ENCODE peak calls at places on chromosome 22, in five cellular contexts. One of them, this sample, is unnamed.

GRCh38 chr22:46380069-46380468 is 44.6 kb downstream of the TRMU start:
- DNase-seq in gastrocnemius medialis: no peak
- DNase-seq in AG04450: no peak
- DNase-seq in brain microvascular endothelial cell: no peak
- DNase-seq in lower leg skin: no peak
- DNase-seq in this sample: no peak

GRCh38 chr22:37563153-37564081 is 3.1 kb downstream of the CDC42EP1 start:
- DNase-seq in gastrocnemius medialis: peak
- DNase-seq in AG04450: peak
- DNase-seq in brain microvascular endothelial cell: peak
- DNase-seq in lower leg skin: peak
- DNase-seq in this sample: no peak

GRCh38 chr22:49600891-49601431 is 226.7 kb downstream of the BRD1 start:
- DNase-seq in gastrocnemius medialis: no peak
- DNase-seq in AG04450: no peak
- DNase-seq in brain microvascular endothelial cell: no peak
- DNase-seq in lower leg skin: no peak
- DNase-seq in this sample: no peak

GRCh38 chr22:38572065-38572464 is 2.1 kb upstream of the DMC1 start:
- DNase-seq in gastrocnemius medialis: no peak
- DNase-seq in AG04450: no peak
- DNase-seq in brain microvascular endothelial cell: peak
- DNase-seq in lower leg skin: no peak
- DNase-seq in this sample: no peak

GRCh38 chr22:27802389-27803079 is 978 bp upstream of the MN1 start:
- DNase-seq in gastrocnemius medialis: no peak
- DNase-seq in AG04450: no peak
- DNase-seq in brain microvascular endothelial cell: no peak
- DNase-seq in lower leg skin: no peak
- DNase-seq in this sample: no peak

GRCh38 chr22:49420651-49421050 is 407.0 kb downstream of the BRD1 start:
- DNase-seq in gastrocnemius medialis: no peak
- DNase-seq in AG04450: no peak
- DNase-seq in brain microvascular endothelial cell: no peak
- DNase-seq in lower leg skin: peak
- DNase-seq in this sample: peak

GRCh38 chr22:31532060-31532459 is 35.7 kb downstream of the SFI1 start:
- DNase-seq in gastrocnemius medialis: no peak
- DNase-seq in AG04450: no peak
- DNase-seq in brain microvascular endothelial cell: no peak
- DNase-seq in lower leg skin: no peak
- DNase-seq in this sample: no peak

GRCh38 chr22:36352775-36353507 is 34.8 kb downstream of the MYH9 start:
- DNase-seq in gastrocnemius medialis: no peak
- DNase-seq in AG04450: peak
- DNase-seq in brain microvascular endothelial cell: peak
- DNase-seq in lower leg skin: no peak
- DNase-seq in this sample: no peak

GRCh38 chr22:20113551-20114310 is 2.2 kb upstream of the RANBP1 start:
- DNase-seq in gastrocnemius medialis: no peak
- DNase-seq in AG04450: no peak
- DNase-seq in brain microvascular endothelial cell: no peak
- DNase-seq in lower leg skin: no peak
- DNase-seq in this sample: no peak

DNA sequence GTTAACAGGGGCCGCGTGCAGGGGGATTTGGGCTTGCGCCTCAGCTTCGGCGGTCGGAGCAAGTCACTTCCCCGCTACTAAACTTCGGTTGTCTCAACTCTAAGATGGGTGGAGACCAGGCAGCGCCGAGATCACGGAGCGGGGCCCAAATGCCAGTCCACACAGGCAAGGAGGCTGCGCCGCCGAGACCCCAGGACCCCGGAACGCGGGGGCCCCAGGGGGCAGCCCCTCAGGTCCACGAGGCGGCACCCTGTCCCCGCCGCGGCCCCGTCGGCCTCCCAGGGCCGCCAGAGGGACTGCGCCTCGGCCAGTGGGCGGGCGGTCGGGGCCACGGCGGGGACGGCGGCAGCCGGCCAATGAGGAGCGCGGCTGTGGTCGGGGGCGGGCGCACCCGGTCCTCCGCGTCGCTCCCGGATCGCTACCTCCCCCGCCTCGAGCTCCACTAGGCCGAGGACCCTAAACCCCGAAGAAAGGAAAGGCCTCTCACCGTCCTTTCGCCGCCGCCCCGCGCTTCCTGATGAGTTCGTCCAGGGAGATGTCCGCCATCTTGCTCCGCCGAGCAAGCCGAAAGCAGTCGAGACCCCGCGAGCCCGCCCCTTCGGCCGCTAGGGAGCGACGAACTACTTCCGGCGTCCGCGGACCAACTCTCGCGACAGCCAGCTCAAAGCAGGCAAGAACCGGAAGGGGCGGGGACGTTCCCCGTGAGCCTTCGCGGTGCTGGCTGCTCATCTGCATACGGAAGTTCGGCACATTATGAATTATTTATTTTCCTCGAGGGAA is at the start of gene POLDIP3:
- DNase-seq in gastrocnemius medialis: peak
- DNase-seq in AG04450: peak
- DNase-seq in brain microvascular endothelial cell: peak
- DNase-seq in lower leg skin: peak
- DNase-seq in this sample: peak
- TF ChIP-seq CTCF in gastrocnemius medialis: peak
- TF ChIP-seq CTCF in AG04450: peak
- TF ChIP-seq CTCF in brain microvascular endothelial cell: peak
- TF ChIP-seq CTCF in lower leg skin: no peak
- TF ChIP-seq CTCF in this sample: no peak

GRCh38 chr22:44622147-44622427 is 79.9 kb upstream of the PRR5 start:
- DNase-seq in gastrocnemius medialis: no peak
- DNase-seq in AG04450: no peak
- DNase-seq in brain microvascular endothelial cell: no peak
- DNase-seq in lower leg skin: no peak
- DNase-seq in this sample: peak

GRCh38 chr22:44625421-44625760 is 76.6 kb upstream of the PRR5 start:
- DNase-seq in gastrocnemius medialis: no peak
- DNase-seq in AG04450: no peak
- DNase-seq in brain microvascular endothelial cell: no peak
- DNase-seq in lower leg skin: no peak
- DNase-seq in this sample: no peak

GRCh38 chr22:44622685-44623084 is 79.3 kb upstream of the PRR5 start:
- DNase-seq in gastrocnemius medialis: no peak
- DNase-seq in AG04450: no peak
- DNase-seq in brain microvascular endothelial cell: no peak
- DNase-seq in lower leg skin: no peak
- DNase-seq in this sample: no peak

GRCh38 chr22:44624689-44625420 is 77.1 kb upstream of the PRR5 start:
- DNase-seq in gastrocnemius medialis: no peak
- DNase-seq in AG04450: no peak
- DNase-seq in brain microvascular endothelial cell: no peak
- DNase-seq in lower leg skin: no peak
- DNase-seq in this sample: no peak

DNA sequence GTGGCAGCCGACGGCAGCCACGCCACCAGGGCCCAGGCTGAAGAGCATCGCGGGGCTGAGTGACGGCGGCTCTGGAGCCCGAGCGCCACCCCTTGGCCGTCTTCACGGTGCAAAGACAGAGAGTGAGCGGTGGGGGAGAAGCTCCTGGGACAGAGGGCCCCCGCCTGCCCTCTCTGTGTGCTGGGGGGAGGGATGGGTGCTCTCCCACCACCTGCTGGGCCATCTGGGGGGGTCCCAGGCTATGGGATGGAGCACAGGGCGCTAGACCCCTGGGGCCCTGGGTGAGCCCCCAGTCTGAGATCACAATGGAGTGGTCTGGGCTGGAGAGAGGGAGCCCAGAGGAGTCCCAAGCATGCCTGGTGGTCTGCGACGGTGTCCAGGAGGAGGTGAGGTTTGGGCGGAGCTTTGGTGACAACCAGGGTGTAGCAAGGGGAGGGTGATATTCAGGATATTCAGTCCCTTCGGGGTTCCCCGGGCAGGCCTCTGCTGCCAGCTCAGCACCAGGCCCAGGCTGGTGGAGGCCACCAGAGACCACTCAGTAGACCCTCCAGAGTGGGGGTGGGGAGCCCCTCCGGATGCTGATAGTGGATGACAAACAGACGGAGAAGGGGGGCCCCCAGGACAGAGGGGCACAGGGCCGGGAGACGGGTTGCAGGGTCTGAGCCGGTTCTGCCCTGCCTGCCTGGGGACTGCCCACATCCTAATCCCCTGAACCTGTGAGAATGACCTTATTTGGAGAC is 78.1 kb upstream of the PRR5 start:
- DNase-seq in gastrocnemius medialis: no peak
- DNase-seq in AG04450: no peak
- DNase-seq in brain microvascular endothelial cell: peak
- DNase-seq in lower leg skin: no peak
- DNase-seq in this sample: no peak
- TF ChIP-seq CTCF in gastrocnemius medialis: no peak
- TF ChIP-seq CTCF in AG04450: peak
- TF ChIP-seq CTCF in brain microvascular endothelial cell: peak
- TF ChIP-seq CTCF in lower leg skin: no peak
- TF ChIP-seq CTCF in this sample: peak

GRCh38 chr22:23281406-23282088 is 101.2 kb downstream of the BCR start:
- DNase-seq in gastrocnemius medialis: peak
- DNase-seq in AG04450: peak
- DNase-seq in brain microvascular endothelial cell: peak
- DNase-seq in lower leg skin: peak
- DNase-seq in this sample: peak

GRCh38 chr22:23281053-23281405 is 100.7 kb downstream of the BCR start:
- DNase-seq in gastrocnemius medialis: no peak
- DNase-seq in AG04450: no peak
- DNase-seq in brain microvascular endothelial cell: no peak
- DNase-seq in lower leg skin: no peak
- DNase-seq in this sample: no peak

GRCh38 chr22:23282516-23282915 is 102.2 kb downstream of the BCR start:
- DNase-seq in gastrocnemius medialis: no peak
- DNase-seq in AG04450: no peak
- DNase-seq in brain microvascular endothelial cell: no peak
- DNase-seq in lower leg skin: no peak
- DNase-seq in this sample: no peak

GRCh38 chr22:23282986-23283385 is 102.7 kb downstream of the BCR start:
- DNase-seq in gastrocnemius medialis: no peak
- DNase-seq in AG04450: no peak
- DNase-seq in brain microvascular endothelial cell: no peak
- DNase-seq in lower leg skin: no peak
- DNase-seq in this sample: no peak

DNA sequence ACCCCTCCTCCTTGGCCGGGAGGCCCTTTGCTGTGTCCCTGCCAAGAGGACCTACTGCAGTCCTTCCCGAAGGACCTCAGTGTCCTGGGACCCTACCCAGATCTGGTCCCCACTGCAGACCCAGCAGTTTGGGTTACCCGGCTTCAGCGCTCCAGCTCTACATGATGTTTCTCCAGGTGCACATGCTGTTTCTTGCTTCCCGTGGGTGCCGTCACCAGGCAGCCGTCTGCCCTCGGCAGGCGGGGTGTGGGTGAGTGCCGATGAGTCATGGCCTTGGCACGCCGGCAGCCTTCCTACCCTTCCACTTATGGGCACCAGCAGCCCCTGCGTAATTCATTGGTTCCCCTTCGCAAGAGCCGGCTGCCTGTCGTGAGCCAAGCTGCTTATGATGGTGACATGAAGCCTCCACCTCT is 101.8 kb downstream of the BCR start:
- DNase-seq in gastrocnemius medialis: peak
- DNase-seq in AG04450: peak
- DNase-seq in brain microvascular endothelial cell: peak
- DNase-seq in lower leg skin: peak
- DNase-seq in this sample: no peak
- TF ChIP-seq CTCF in gastrocnemius medialis: no peak
- TF ChIP-seq CTCF in AG04450: no peak
- TF ChIP-seq CTCF in brain microvascular endothelial cell: no peak
- TF ChIP-seq CTCF in lower leg skin: no peak
- TF ChIP-seq CTCF in this sample: peak

GRCh38 chr22:26479043-26479791 is 4.4 kb downstream of the HPS4 start:
- DNase-seq in gastrocnemius medialis: no peak
- DNase-seq in AG04450: no peak
- DNase-seq in brain microvascular endothelial cell: no peak
- DNase-seq in lower leg skin: no peak
- DNase-seq in this sample: no peak
- TF ChIP-seq CTCF in gastrocnemius medialis: no peak
- TF ChIP-seq CTCF in AG04450: no peak
- TF ChIP-seq CTCF in brain microvascular endothelial cell: no peak
- TF ChIP-seq CTCF in lower leg skin: no peak
- TF ChIP-seq CTCF in this sample: no peak

DNA sequence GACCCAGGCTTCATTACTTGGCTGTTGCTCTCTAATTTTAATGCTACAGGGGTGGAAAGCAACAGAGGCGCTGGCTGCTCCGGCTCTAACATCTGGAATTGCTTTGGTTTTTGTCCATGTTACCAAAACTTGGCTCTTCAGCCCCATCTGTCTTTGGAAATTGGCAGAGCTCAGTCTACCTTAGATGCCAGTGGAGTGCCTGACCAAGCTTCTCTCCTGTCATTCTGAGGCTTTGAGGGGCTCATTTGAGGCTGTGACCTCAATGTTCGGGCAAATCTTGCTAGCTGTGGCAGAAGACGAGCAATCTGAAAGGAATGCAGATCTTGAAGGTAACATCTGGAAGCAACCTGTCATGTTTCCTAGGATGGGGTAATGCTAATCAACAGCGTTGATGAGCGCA is 409.5 kb upstream of the SYN3 start:
- DNase-seq in gastrocnemius medialis: no peak
- DNase-seq in AG04450: no peak
- DNase-seq in brain microvascular endothelial cell: no peak
- DNase-seq in lower leg skin: peak
- DNase-seq in this sample: no peak
- TF ChIP-seq CTCF in gastrocnemius medialis: no peak
- TF ChIP-seq CTCF in AG04450: peak
- TF ChIP-seq CTCF in brain microvascular endothelial cell: peak
- TF ChIP-seq CTCF in lower leg skin: no peak
- TF ChIP-seq CTCF in this sample: no peak